ENCODE peak calls at places on chromosomes 2 and 18, in eight cellular contexts. I is aorta; K is activated naive CD4-positive, alpha-beta T cell treated with anti-CD3 and anti-CD28 coated beads, Interleukin-2, amount 10 ng/mL, durations not matched to agents 7 days and 5 days; P is hepatic stellate cell; H is left cardiac atrium; R is effector CD4-positive, alpha-beta T cell; X is midbrain; U is endodermal cell. C is an unnamed sample.

GRCh38 chr2:112181571-112182290 is 43.5 kb downstream of the FBLN7 start:
- DNase-seq in I (no peak), K (peak; percentile 73), P (no peak), H (no peak), R (peak; percentile 59), X (no peak), U (peak; percentile 86), C (peak; percentile 46)

GRCh38 chr18:3611313-3612038 is 161.5 kb downstream of the TGIF1 start:
- DNase-seq in I (no peak), K (no peak), P (no peak), H (no peak), R (no peak), X (no peak), U (peak; percentile 68), C (no peak)

GRCh38 chr18:55307505-55307904 is 280.5 kb downstream of the TCF4 start:
- DNase-seq in I (no peak), K (no peak), P (no peak), H (no peak), R (no peak), X (no peak), U (no peak), C (no peak)

GRCh38 chr2:238505119-238505891 is 78.6 kb downstream of the ASB1 start:
- DNase-seq in I (no peak), K (peak; percentile 10), P (no peak), H (no peak), R (no peak), X (no peak), U (no peak), C (no peak)

GRCh38 chr2:149597050-149598013 is 9.8 kb upstream of the MMADHC start:
- DNase-seq in I (no peak), K (peak; percentile 56), P (peak; percentile 41), H (no peak), R (peak; percentile 37), X (peak; percentile 78), U (peak; percentile 81), C (peak; percentile 11)

GRCh38 chr2:138373993-138374408 is 127.6 kb upstream of the SPOPL start:
- DNase-seq in I (no peak), K (no peak), P (peak; percentile 20), H (no peak), R (no peak), X (peak; percentile 25), U (no peak), C (no peak)

GRCh38 chr2:173715483-173715882 is 249.7 kb downstream of the SP3 start:
- DNase-seq in I (no peak), K (no peak), P (no peak), H (no peak), R (no peak), X (no peak), U (no peak), C (no peak)

GRCh38 chr18:7000484-7001096 is 117.0 kb downstream of the LAMA1 start:
- DNase-seq in I (no peak), K (no peak), P (peak; percentile 38), H (no peak), R (no peak), X (no peak), U (no peak), C (no peak)

GRCh38 chr18:3054785-3055184 is 41.8 kb upstream of the LPIN2 start:
- DNase-seq in I (no peak), K (no peak), P (no peak), H (no peak), R (no peak), X (no peak), U (no peak), C (no peak)

GRCh38 chr2:20113986-20114938 is 62.8 kb upstream of the LAPTM4A start:
- DNase-seq in I (no peak), K (no peak), P (no peak), H (no peak), R (no peak), X (no peak), U (no peak), C (no peak)

GRCh38 chr2:232887171-232887850 is 17.2 kb downstream of the SNORC start:
- DNase-seq in I (no peak), K (no peak), P (no peak), H (no peak), R (no peak), X (no peak), U (peak; percentile 79), C (no peak)

GRCh38 chr2:71631411-71631931 is 178.1 kb downstream of the DYSF start:
- DNase-seq in I (no peak), K (no peak), P (no peak), H (no peak), R (no peak), X (no peak), U (peak; percentile 50), C (no peak)

GRCh38 chr2:70830333-70830732 is 5.3 kb downstream of the CD207 start:
- DNase-seq in I (no peak), K (no peak), P (no peak), H (peak; percentile 38), R (no peak), X (no peak), U (no peak), C (no peak)

GRCh38 chr2:31813016-31813415 is 197.8 kb downstream of the MEMO1 start:
- DNase-seq in I (no peak), K (no peak), P (no peak), H (no peak), R (no peak), X (no peak), U (no peak), C (no peak)

GRCh38 chr2:54457326-54458023 is 1.3 kb downstream of the SPTBN1 start:
- DNase-seq in I (peak; percentile 54), K (peak; percentile 32), P (peak; percentile 34), H (peak; percentile 61), R (no peak), X (peak; percentile 66), U (peak; percentile 85), C (no peak)

GRCh38 chr2:75076088-75076487 is 117.6 kb downstream of the POLE4 start:
- DNase-seq in I (no peak), K (no peak), P (no peak), H (no peak), R (no peak), X (no peak), U (no peak), C (no peak)

GRCh38 chr18:79617521-79618500 is 61.8 kb upstream of the CTDP1 start:
- DNase-seq in I (peak; percentile 47), K (no peak), P (no peak), H (peak; percentile 22), R (no peak), X (no peak), U (peak; percentile 54), C (no peak)

GRCh38 chr18:61972389-61973264 is 79.8 kb upstream of the RNF152 start:
- DNase-seq in I (no peak), K (no peak), P (no peak), H (no peak), R (no peak), X (no peak), U (peak; percentile 68), C (no peak)

GRCh38 chr2:241907171-241907570 is 37.6 kb downstream of the RTP5 start:
- DNase-seq in I (no peak), K (no peak), P (no peak), H (no peak), R (no peak), X (no peak), U (no peak), C (no peak)

GRCh38 chr2:11562011-11562410 is 28.2 kb downstream of the GREB1 start:
- DNase-seq in I (no peak), K (no peak), P (no peak), H (no peak), R (no peak), X (no peak), U (no peak), C (no peak)

GRCh38 chr2:151040036-151040435 is 221.6 kb downstream of the RBM43 start:
- DNase-seq in I (no peak), K (no peak), P (no peak), H (no peak), R (no peak), X (no peak), U (no peak), C (no peak)

GRCh38 chr18:79905389-79905911 is 46.0 kb downstream of the SLC66A2 start:
- DNase-seq in I (no peak), K (no peak), P (no peak), H (peak; percentile 60), R (no peak), X (no peak), U (peak; percentile 36), C (no peak)

GRCh38 chr18:13107074-13107473 is 111.5 kb upstream of the LDLRAD4 start:
- DNase-seq in I (no peak), K (no peak), P (no peak), H (no peak), R (no peak), X (no peak), U (no peak), C (no peak)

C was measured in T-helper 22 cell.